ENCODE peak calls at places on chromosomes 5 and 9, in ten cellular contexts. One of them, this sample, is unnamed.

GRCh38 chr9:37969558-37970300 is 65.8 kb upstream of the SLC25A51 start:
- DNase-seq in mammary epithelial cell: no peak
- DNase-seq in neural progenitor cell: no peak
- DNase-seq in mesendoderm: no peak
- DNase-seq in GM23248: no peak
- DNase-seq in SK-N-SH: no peak
- DNase-seq in fibroblast of lung: no peak
- DNase-seq in NT2/D1: no peak
- DNase-seq in HepG2: no peak
- DNase-seq in neuronal stem cell: no peak
- DNase-seq in this sample: no peak

GRCh38 chr9:105835721-105836120 is 141.4 kb downstream of the TMEM38B start:
- DNase-seq in mammary epithelial cell: no peak
- DNase-seq in neural progenitor cell: no peak
- DNase-seq in mesendoderm: peak; percentile 14
- DNase-seq in GM23248: no peak
- DNase-seq in SK-N-SH: no peak
- DNase-seq in fibroblast of lung: no peak
- DNase-seq in NT2/D1: no peak
- DNase-seq in HepG2: no peak
- DNase-seq in neuronal stem cell: no peak
- DNase-seq in this sample: no peak

GRCh38 chr5:143105216-143105905 is 298.1 kb downstream of the NR3C1 start:
- DNase-seq in mammary epithelial cell: no peak
- DNase-seq in neural progenitor cell: no peak
- DNase-seq in mesendoderm: no peak
- DNase-seq in GM23248: no peak
- DNase-seq in SK-N-SH: no peak
- DNase-seq in fibroblast of lung: no peak
- DNase-seq in NT2/D1: no peak
- DNase-seq in HepG2: no peak
- DNase-seq in neuronal stem cell: no peak
- DNase-seq in this sample: no peak

GRCh38 chr9:102700936-102701335 is 294.2 kb upstream of the CYLC2 start:
- DNase-seq in mammary epithelial cell: peak; percentile 2
- DNase-seq in neural progenitor cell: no peak
- DNase-seq in mesendoderm: no peak
- DNase-seq in GM23248: no peak
- DNase-seq in SK-N-SH: no peak
- DNase-seq in fibroblast of lung: no peak
- DNase-seq in NT2/D1: no peak
- DNase-seq in HepG2: no peak
- DNase-seq in neuronal stem cell: no peak
- DNase-seq in this sample: no peak

GRCh38 chr5:65695896-65696295 is 26.0 kb downstream of the SGTB start:
- DNase-seq in mammary epithelial cell: no peak
- DNase-seq in neural progenitor cell: peak; percentile 14
- DNase-seq in mesendoderm: no peak
- DNase-seq in GM23248: no peak
- DNase-seq in SK-N-SH: no peak
- DNase-seq in fibroblast of lung: no peak
- DNase-seq in NT2/D1: no peak
- DNase-seq in HepG2: no peak
- DNase-seq in neuronal stem cell: peak; percentile 3
- DNase-seq in this sample: no peak

GRCh38 chr9:77486968-77487367 is 161.2 kb downstream of the GNA14 start:
- DNase-seq in mammary epithelial cell: peak; percentile 63
- DNase-seq in neural progenitor cell: no peak
- DNase-seq in mesendoderm: no peak
- DNase-seq in GM23248: peak; percentile 41
- DNase-seq in SK-N-SH: no peak
- DNase-seq in fibroblast of lung: no peak
- DNase-seq in NT2/D1: no peak
- DNase-seq in HepG2: no peak
- DNase-seq in neuronal stem cell: no peak
- DNase-seq in this sample: no peak

GRCh38 chr5:134549714-134550113 is 24.2 kb downstream of the JADE2 start:
- DNase-seq in mammary epithelial cell: peak; percentile 27
- DNase-seq in neural progenitor cell: no peak
- DNase-seq in mesendoderm: no peak
- DNase-seq in GM23248: peak; percentile 92
- DNase-seq in SK-N-SH: no peak
- DNase-seq in fibroblast of lung: peak; percentile 63
- DNase-seq in NT2/D1: no peak
- DNase-seq in HepG2: no peak
- DNase-seq in neuronal stem cell: no peak
- DNase-seq in this sample: peak; percentile 6

GRCh38 chr5:425714-426113 is 17.3 kb upstream of the EXOC3 start:
- DNase-seq in mammary epithelial cell: no peak
- DNase-seq in neural progenitor cell: no peak
- DNase-seq in mesendoderm: no peak
- DNase-seq in GM23248: no peak
- DNase-seq in SK-N-SH: no peak
- DNase-seq in fibroblast of lung: peak; percentile 41
- DNase-seq in NT2/D1: no peak
- DNase-seq in HepG2: no peak
- DNase-seq in neuronal stem cell: no peak
- DNase-seq in this sample: no peak

GRCh38 chr9:130780865-130781504 is 54.1 kb upstream of the ABL1 start:
- DNase-seq in mammary epithelial cell: no peak
- DNase-seq in neural progenitor cell: no peak
- DNase-seq in mesendoderm: no peak
- DNase-seq in GM23248: peak; percentile 98
- DNase-seq in SK-N-SH: no peak
- DNase-seq in fibroblast of lung: peak; percentile 99
- DNase-seq in NT2/D1: no peak
- DNase-seq in HepG2: no peak
- DNase-seq in neuronal stem cell: no peak
- DNase-seq in this sample: peak; percentile 95

GRCh38 chr9:129676970-129677369 is 11.5 kb downstream of the PRRX2 start:
- DNase-seq in mammary epithelial cell: no peak
- DNase-seq in neural progenitor cell: no peak
- DNase-seq in mesendoderm: no peak
- DNase-seq in GM23248: peak; percentile 89
- DNase-seq in SK-N-SH: peak; percentile 57
- DNase-seq in fibroblast of lung: no peak
- DNase-seq in NT2/D1: no peak
- DNase-seq in HepG2: peak; percentile 15
- DNase-seq in neuronal stem cell: no peak
- DNase-seq in this sample: peak; percentile 92

GRCh38 chr5:60010328-60010727 is 116.8 kb upstream of the PDE4D start:
- DNase-seq in mammary epithelial cell: no peak
- DNase-seq in neural progenitor cell: no peak
- DNase-seq in mesendoderm: peak; percentile 14
- DNase-seq in GM23248: no peak
- DNase-seq in SK-N-SH: no peak
- DNase-seq in fibroblast of lung: no peak
- DNase-seq in NT2/D1: no peak
- DNase-seq in HepG2: no peak
- DNase-seq in neuronal stem cell: no peak
- DNase-seq in this sample: no peak

GRCh38 chr5:139908749-139909148 is 113.1 kb downstream of the PSD2 start:
- DNase-seq in mammary epithelial cell: peak; percentile 7
- DNase-seq in neural progenitor cell: no peak
- DNase-seq in mesendoderm: no peak
- DNase-seq in GM23248: peak; percentile 52
- DNase-seq in SK-N-SH: peak; percentile 50
- DNase-seq in fibroblast of lung: peak; percentile 36
- DNase-seq in NT2/D1: no peak
- DNase-seq in HepG2: no peak
- DNase-seq in neuronal stem cell: no peak
- DNase-seq in this sample: peak; percentile 27

GRCh38 chr9:134333234-134333873 is 7.1 kb downstream of the RXRA start:
- DNase-seq in mammary epithelial cell: no peak
- DNase-seq in neural progenitor cell: no peak
- DNase-seq in mesendoderm: no peak
- DNase-seq in GM23248: peak; percentile 46
- DNase-seq in SK-N-SH: peak; percentile 85
- DNase-seq in fibroblast of lung: no peak
- DNase-seq in NT2/D1: no peak
- DNase-seq in HepG2: peak; percentile 87
- DNase-seq in neuronal stem cell: no peak
- DNase-seq in this sample: no peak

GRCh38 chr5:40503438-40503837 is 176.3 kb upstream of the PTGER4 start:
- DNase-seq in mammary epithelial cell: no peak
- DNase-seq in neural progenitor cell: no peak
- DNase-seq in mesendoderm: no peak
- DNase-seq in GM23248: no peak
- DNase-seq in SK-N-SH: no peak
- DNase-seq in fibroblast of lung: no peak
- DNase-seq in NT2/D1: no peak
- DNase-seq in HepG2: no peak
- DNase-seq in neuronal stem cell: no peak
- DNase-seq in this sample: no peak

GRCh38 chr9:111525056-111525977 is at the start of gene ZNF483:
- DNase-seq in mammary epithelial cell: peak; percentile 85
- DNase-seq in neural progenitor cell: peak; percentile 96
- DNase-seq in mesendoderm: peak; percentile 90
- DNase-seq in GM23248: peak; percentile 78
- DNase-seq in SK-N-SH: peak; percentile 93
- DNase-seq in fibroblast of lung: peak; percentile 77
- DNase-seq in NT2/D1: peak; percentile 73
- DNase-seq in HepG2: peak; percentile 78
- DNase-seq in neuronal stem cell: peak; percentile 84
- DNase-seq in this sample: peak; percentile 84

GRCh38 chr9:33868430-33869000 is 51.6 kb downstream of the UBE2R2 start:
- DNase-seq in mammary epithelial cell: peak; percentile 12
- DNase-seq in neural progenitor cell: no peak
- DNase-seq in mesendoderm: no peak
- DNase-seq in GM23248: peak; percentile 79
- DNase-seq in SK-N-SH: no peak
- DNase-seq in fibroblast of lung: peak; percentile 86
- DNase-seq in NT2/D1: no peak
- DNase-seq in HepG2: no peak
- DNase-seq in neuronal stem cell: no peak
- DNase-seq in this sample: peak; percentile 36

GRCh38 chr9:15722888-15723287 is 170.0 kb downstream of the CCDC171 start:
- DNase-seq in mammary epithelial cell: no peak
- DNase-seq in neural progenitor cell: peak; percentile 82
- DNase-seq in mesendoderm: peak; percentile 41
- DNase-seq in GM23248: no peak
- DNase-seq in SK-N-SH: no peak
- DNase-seq in fibroblast of lung: peak; percentile 62
- DNase-seq in NT2/D1: peak; percentile 15
- DNase-seq in HepG2: no peak
- DNase-seq in neuronal stem cell: peak; percentile 61
- DNase-seq in this sample: no peak

GRCh38 chr5:160159991-160160826 is 41.0 kb upstream of the PWWP2A start:
- DNase-seq in mammary epithelial cell: peak; percentile 21
- DNase-seq in neural progenitor cell: peak; percentile 76
- DNase-seq in mesendoderm: peak; percentile 96
- DNase-seq in GM23248: no peak
- DNase-seq in SK-N-SH: no peak
- DNase-seq in fibroblast of lung: no peak
- DNase-seq in NT2/D1: peak; percentile 76
- DNase-seq in HepG2: no peak
- DNase-seq in neuronal stem cell: no peak
- DNase-seq in this sample: no peak

GRCh38 chr5:111680737-111681413 is 76.1 kb downstream of the NREP start:
- DNase-seq in mammary epithelial cell: peak; percentile 96
- DNase-seq in neural progenitor cell: no peak
- DNase-seq in mesendoderm: no peak
- DNase-seq in GM23248: peak; percentile 93
- DNase-seq in SK-N-SH: peak; percentile 63
- DNase-seq in fibroblast of lung: peak; percentile 98
- DNase-seq in NT2/D1: no peak
- DNase-seq in HepG2: peak; percentile 90
- DNase-seq in neuronal stem cell: no peak
- DNase-seq in this sample: peak; percentile 97
- H3K9ac ChIP-seq in mammary epithelial cell: no peak overlapping the region
- H3K9ac ChIP-seq in neural progenitor cell: no peak overlapping the region
- H3K9ac ChIP-seq in mesendoderm: no peak overlapping the region
- H3K9ac ChIP-seq in GM23248: peak overlapping the region; percentile 58
- H3K9ac ChIP-seq in SK-N-SH: peak overlapping the region; percentile 47
- H3K9ac ChIP-seq in fibroblast of lung: no peak overlapping the region
- H3K9ac ChIP-seq in NT2/D1: no peak overlapping the region
- H3K9ac ChIP-seq in HepG2: no peak overlapping the region
- H3K9ac ChIP-seq in neuronal stem cell: no peak overlapping the region
- H3K9ac ChIP-seq in this sample: peak overlapping the region; percentile 19

GRCh38 chr5:180830253-180831138 is 27.9 kb upstream of the MGAT1 start:
- DNase-seq in mammary epithelial cell: peak; percentile 13
- DNase-seq in neural progenitor cell: no peak
- DNase-seq in mesendoderm: peak; percentile 68
- DNase-seq in GM23248: peak; percentile 79
- DNase-seq in SK-N-SH: peak; percentile 69
- DNase-seq in fibroblast of lung: peak; percentile 49
- DNase-seq in NT2/D1: no peak
- DNase-seq in HepG2: no peak
- DNase-seq in neuronal stem cell: no peak
- DNase-seq in this sample: peak; percentile 15

GRCh38 chr5:180829711-180830110 is 27.1 kb upstream of the MGAT1 start:
- DNase-seq in mammary epithelial cell: no peak
- DNase-seq in neural progenitor cell: no peak
- DNase-seq in mesendoderm: no peak
- DNase-seq in GM23248: no peak
- DNase-seq in SK-N-SH: no peak
- DNase-seq in fibroblast of lung: no peak
- DNase-seq in NT2/D1: no peak
- DNase-seq in HepG2: no peak
- DNase-seq in neuronal stem cell: no peak
- DNase-seq in this sample: no peak

GRCh38 chr5:180831139-180832080 is 28.8 kb upstream of the MGAT1 start:
- DNase-seq in mammary epithelial cell: peak; percentile 40
- DNase-seq in neural progenitor cell: peak; percentile 71
- DNase-seq in mesendoderm: peak; percentile 68
- DNase-seq in GM23248: peak; percentile 87
- DNase-seq in SK-N-SH: peak; percentile 95
- DNase-seq in fibroblast of lung: peak; percentile 70
- DNase-seq in NT2/D1: no peak
- DNase-seq in HepG2: no peak
- DNase-seq in neuronal stem cell: peak; percentile 40
- DNase-seq in this sample: peak; percentile 89

GRCh38 chr5:180832638-180833068 is 28.4 kb downstream of the ZFP62 start:
- DNase-seq in mammary epithelial cell: no peak
- DNase-seq in neural progenitor cell: no peak
- DNase-seq in mesendoderm: no peak
- DNase-seq in GM23248: peak; percentile 4
- DNase-seq in SK-N-SH: no peak
- DNase-seq in fibroblast of lung: no peak
- DNase-seq in NT2/D1: no peak
- DNase-seq in HepG2: no peak
- DNase-seq in neuronal stem cell: no peak
- DNase-seq in this sample: no peak
- H3K4me3 ChIP-seq in mammary epithelial cell: no peak overlapping the region
- H3K4me3 ChIP-seq in neural progenitor cell: no peak overlapping the region
- H3K4me3 ChIP-seq in mesendoderm: no peak overlapping the region
- H3K4me3 ChIP-seq in GM23248: peak overlapping the region; percentile 89
- H3K4me3 ChIP-seq in SK-N-SH: peak overlapping the region; percentile 87
- H3K4me3 ChIP-seq in fibroblast of lung: peak overlapping the region; percentile 89
- H3K4me3 ChIP-seq in NT2/D1: no peak overlapping the region
- H3K4me3 ChIP-seq in HepG2: no peak overlapping the region
- H3K4me3 ChIP-seq in neuronal stem cell: no peak overlapping the region
- H3K4me3 ChIP-seq in this sample: peak overlapping the region; percentile 91

GRCh38 chr5:88819332-88819999 is 63.5 kb downstream of the MEF2C start:
- DNase-seq in mammary epithelial cell: no peak
- DNase-seq in neural progenitor cell: no peak
- DNase-seq in mesendoderm: peak; percentile 59
- DNase-seq in GM23248: no peak
- DNase-seq in SK-N-SH: no peak
- DNase-seq in fibroblast of lung: no peak
- DNase-seq in NT2/D1: no peak
- DNase-seq in HepG2: no peak
- DNase-seq in neuronal stem cell: no peak
- DNase-seq in this sample: no peak
- H3K4me1 ChIP-seq in mammary epithelial cell: no peaks in the 10 kb centered on the region
- H3K4me1 ChIP-seq in neural progenitor cell: peaks cover 13% of the 10 kb centered on the region
- H3K4me1 ChIP-seq in mesendoderm: no peaks in the 10 kb centered on the region
- H3K4me1 ChIP-seq in GM23248: peaks cover 3% of the 10 kb centered on the region
- H3K4me1 ChIP-seq in SK-N-SH: no peaks in the 10 kb centered on the region
- H3K4me1 ChIP-seq in fibroblast of lung: no peaks in the 10 kb centered on the region
- H3K4me1 ChIP-seq in NT2/D1: no peaks in the 10 kb centered on the region
- H3K4me1 ChIP-seq in HepG2: no peaks in the 10 kb centered on the region
- H3K4me1 ChIP-seq in neuronal stem cell: peaks cover 2% of the 10 kb centered on the region
- H3K4me1 ChIP-seq in this sample: peaks cover 11% of the 10 kb centered on the region

GRCh38 chr5:34915139-34915855 is at the start of the genes BRIX1 and RAD1:
- DNase-seq in mammary epithelial cell: peak; percentile 97
- DNase-seq in neural progenitor cell: peak; percentile 97
- DNase-seq in mesendoderm: peak; percentile 99
- DNase-seq in GM23248: peak; percentile 99
- DNase-seq in SK-N-SH: peak; percentile 90
- DNase-seq in fibroblast of lung: peak; percentile 98
- DNase-seq in NT2/D1: peak; percentile 91
- DNase-seq in HepG2: peak; percentile 92
- DNase-seq in neuronal stem cell: peak; percentile 93
- DNase-seq in this sample: peak; percentile 99
- H3K9ac ChIP-seq in mammary epithelial cell: peak within 1 kb of the TSS; percentile 92
- H3K9ac ChIP-seq in neural progenitor cell: peak within 1 kb of the TSS; percentile 90
- H3K9ac ChIP-seq in mesendoderm: peak within 1 kb of the TSS; percentile 99
- H3K9ac ChIP-seq in GM23248: peak within 1 kb of the TSS; percentile 90
- H3K9ac ChIP-seq in SK-N-SH: peak within 1 kb of the TSS; percentile 88
- H3K9ac ChIP-seq in fibroblast of lung: peak within 1 kb of the TSS; percentile 80
- H3K9ac ChIP-seq in NT2/D1: peak within 1 kb of the TSS; percentile 99
- H3K9ac ChIP-seq in HepG2: peak within 1 kb of the TSS; percentile 97
- H3K9ac ChIP-seq in neuronal stem cell: peak within 1 kb of the TSS; percentile 97
- H3K9ac ChIP-seq in this sample: peak within 1 kb of the TSS; percentile 95

This sample was measured in adipocyte.